ENCODE peak calls at places on chromosomes 6 and 20, in five cellular contexts. R is choroid plexus epithelial cell, Q is neural crest cell, P is right lobe of liver, J is ovary. G is an unnamed sample.
A peak's percentile ranks its signal among the peaks of the same experiment; 100 is the strongest.

GRCh38 chr20:48818481-48818987 is 9.3 kb downstream of the PREX1 start:
- DNase-seq in R (no peak), Q (no peak), P (no peak), J (no peak), G (no peak)

GRCh38 chr20:45353746-45354145 is 5.5 kb upstream of the SDC4 start:
- DNase-seq in R (no peak), Q (no peak), P (no peak), J (no peak), G (no peak)

GRCh38 chr6:117676577-117677218 is 1.4 kb downstream of the NUS1 start:
- DNase-seq in R (peak; percentile 23), Q (no peak), P (no peak), J (no peak), G (peak; percentile 7)

GRCh38 chr20:33277471-33278441 is 5.3 kb upstream of the BPIFB1 start:
- DNase-seq in R (no peak), Q (no peak), P (peak; percentile 43), J (no peak), G (no peak)

GRCh38 chr20:36883972-36884535 is 8.1 kb downstream of the TLDC2 start:
- DNase-seq in R (no peak), Q (no peak), P (no peak), J (no peak), G (no peak)

GRCh38 chr6:144922120-144922722 is 637.1 kb downstream of the UTRN start:
- DNase-seq in R (peak; percentile 48), Q (no peak), P (peak; percentile 72), J (no peak), G (peak; percentile 73)

GRCh38 chr20:61955668-61956395 is 109.8 kb downstream of the TAF4 start:
- DNase-seq in R (no peak), Q (no peak), P (no peak), J (no peak), G (no peak)

GRCh38 chr6:166104107-166104506 is 63.5 kb downstream of the TBXT start:
- DNase-seq in R (peak; percentile 51), Q (no peak), P (no peak), J (no peak), G (peak; percentile 36)

GRCh38 chr6:43952746-43953145 is 174.5 kb downstream of the MRPL14 start:
- DNase-seq in R (peak; percentile 29), Q (no peak), P (peak; percentile 45), J (no peak), G (no peak)

GRCh38 chr6:32635526-32636123 is 1.6 kb upstream of the HLA-DQA1 start:
- DNase-seq in R (no peak), Q (no peak), P (no peak), J (no peak), G (no peak)

GRCh38 chr20:22379472-22379871 is 204.9 kb downstream of the FOXA2 start:
- DNase-seq in R (peak; percentile 62), Q (no peak), P (no peak), J (no peak), G (peak; percentile 46)

GRCh38 chr20:18702736-18703135 is 110.8 kb upstream of the SCP2D1 start:
- DNase-seq in R (peak; percentile 55), Q (no peak), P (no peak), J (no peak), G (peak; percentile 45)

GRCh38 chr20:50313223-50313820 is 122.7 kb downstream of the CEBPB start:
- DNase-seq in R (peak; percentile 53), Q (no peak), P (no peak), J (no peak), G (no peak)

GRCh38 chr6:170367241-170367640 is 60.7 kb downstream of the FAM120B start:
- DNase-seq in R (peak; percentile 55), Q (no peak), P (no peak), J (no peak), G (no peak)

GRCh38 chr20:52918311-52918710 is 53.8 kb upstream of the TSHZ2 start:
- DNase-seq in R (no peak), Q (no peak), P (no peak), J (no peak), G (no peak)

GRCh38 chr20:59214083-59214482 is 50.5 kb downstream of the ZNF831 start:
- DNase-seq in R (no peak), Q (no peak), P (no peak), J (no peak), G (no peak)

GRCh38 chr20:50153153-50153499 is 397 bp downstream of the PEDS1 start:
- DNase-seq in R (no peak), Q (no peak), P (no peak), J (no peak), G (no peak)

GRCh38 chr20:20303742-20304141 is 64.2 kb upstream of the INSM1 start:
- DNase-seq in R (no peak), Q (no peak), P (no peak), J (no peak), G (no peak)

GRCh38 chr6:6688283-6688682 is 99.8 kb downstream of the LY86 start:
- DNase-seq in R (peak; percentile 68), Q (no peak), P (peak; percentile 63), J (no peak), G (peak; percentile 41)

GRCh38 chr6:54053893-54054391 is 57.3 kb upstream of the MLIP start:
- DNase-seq in R (peak; percentile 97), Q (no peak), P (no peak), J (no peak), G (peak; percentile 93)

GRCh38 chr6:27864906-27865883 is 47.0 kb downstream of the OR2B2 start:
- DNase-seq in R (peak; percentile 99), Q (peak; percentile 57), P (peak; percentile 67), J (peak; percentile 55), G (peak; percentile 99)

GRCh38 chr6:53023323-53023722 is 28.2 kb upstream of the GSTA4 start:
- DNase-seq in R (no peak), Q (no peak), P (no peak), J (no peak), G (no peak)

GRCh38 chr20:56629464-56630085 is 469 bp downstream of the TFAP2C start:
- DNase-seq in R (peak; percentile 22), Q (no peak), P (no peak), J (no peak), G (no peak)

GRCh38 chr6:31203345-31203979 is 33.0 kb upstream of the POU5F1 start:
- DNase-seq in R (peak; percentile 55), Q (no peak), P (no peak), J (no peak), G (peak; percentile 39)

GRCh38 chr6:1610497-1611321 is 994 bp downstream of the FOXC1 start:
- DNase-seq in R (no peak), Q (no peak), P (peak; percentile 45), J (peak; percentile 66), G (peak; percentile 41)

GRCh38 chr6:52531396-52531795 is 45.5 kb downstream of the TRAM2 start:
- DNase-seq in R (no peak), Q (no peak), P (no peak), J (no peak), G (no peak)

GRCh38 chr6:44022296-44022661 is 105.0 kb downstream of the MRPL14 start:
- DNase-seq in R (no peak), Q (no peak), P (no peak), J (no peak), G (peak; percentile 68)

GRCh38 chr6:136658711-136659110 is 108.5 kb upstream of the MAP7 start:
- DNase-seq in R (no peak), Q (no peak), P (no peak), J (no peak), G (no peak)

GRCh38 chr20:24718696-24719095 is 230.4 kb upstream of the CST7 start:
- DNase-seq in R (no peak), Q (no peak), P (peak; percentile 3), J (no peak), G (no peak)

GRCh38 chr20:58017970-58018530 is 210.4 kb downstream of the ANKRD60 start:
- DNase-seq in R (no peak), Q (no peak), P (no peak), J (no peak), G (no peak)

GRCh38 chr6:39669943-39670342 is 55.3 kb downstream of the KIF6 start:
- DNase-seq in R (peak; percentile 8), Q (no peak), P (no peak), J (no peak), G (no peak)

GRCh38 chr6:106626485-106626884 is 2.8 kb downstream of the RTN4IP1 start:
- DNase-seq in R (no peak), Q (no peak), P (no peak), J (no peak), G (no peak)

GRCh38 chr6:132907915-132908314 is 93.5 kb downstream of the RPS12 start:
- DNase-seq in R (peak; percentile 88), Q (no peak), P (no peak), J (no peak), G (no peak)

GRCh38 chr6:20655317-20655716 is 121.1 kb downstream of the CDKAL1 start:
- DNase-seq in R (peak; percentile 54), Q (no peak), P (no peak), J (no peak), G (no peak)

GRCh38 chr20:61733216-61733615 is 332.5 kb downstream of the TAF4 start:
- DNase-seq in R (no peak), Q (no peak), P (no peak), J (no peak), G (no peak)

GRCh38 chr20:8720089-8720488 is 348.8 kb upstream of the PLCB4 start:
- DNase-seq in R (peak; percentile 26), Q (no peak), P (no peak), J (no peak), G (peak; percentile 37)
- TF ChIP-seq CTCF in R (no peak), Q (no peak), P (no peak), J (no peak), G (no peak)

DNA sequence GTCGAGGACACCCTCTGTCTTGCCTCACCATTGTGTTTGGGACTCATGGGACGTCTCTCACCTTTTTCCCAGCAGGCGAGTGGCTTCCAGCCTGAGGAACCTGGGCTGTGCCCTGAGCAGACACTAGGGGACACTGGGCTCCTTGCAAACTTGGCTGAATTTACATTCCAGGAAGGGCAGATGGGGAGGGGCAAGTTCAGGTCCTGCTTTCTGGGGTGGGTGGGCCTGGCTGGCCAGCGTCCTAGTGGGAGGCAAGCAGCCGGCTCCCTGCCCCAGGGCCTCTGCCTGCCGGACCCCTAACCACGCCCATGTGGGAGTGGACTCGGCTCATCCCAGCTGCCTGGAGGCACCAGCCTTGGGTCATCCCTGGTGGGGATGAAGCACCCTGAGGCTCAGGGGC is 48.2 kb upstream of the MLN start:
- DNase-seq in R (peak; percentile 38), Q (peak; percentile 14), P (no peak), J (no peak), G (no peak)
- TF ChIP-seq CTCF in R (peak; percentile 67), Q (peak; percentile 53), P (peak; percentile 40), J (no peak), G (peak; percentile 57)

GRCh38 chr6:150710236-150710635 is 110.6 kb downstream of the PLEKHG1 start:
- DNase-seq in R (no peak), Q (no peak), P (no peak), J (no peak), G (no peak)
- TF ChIP-seq CTCF in R (no peak), Q (no peak), P (no peak), J (no peak), G (no peak)

GRCh38 chr20:38726849-38727601 is 2.7 kb downstream of the SLC32A1 start:
- DNase-seq in R (no peak), Q (peak; percentile 83), P (no peak), J (no peak), G (no peak)
- TF ChIP-seq CTCF in R (no peak), Q (peak; percentile 47), P (no peak), J (no peak), G (no peak)

GRCh38 chr6:109892451-109893435 is 85.4 kb upstream of the GPR6 start:
- DNase-seq in R (no peak), Q (no peak), P (no peak), J (no peak), G (no peak)
- TF ChIP-seq CTCF in R (no peak), Q (no peak), P (no peak), J (no peak), G (no peak)

GRCh38 chr6:15504040-15504491 is 158.8 kb downstream of the DTNBP1 start:
- DNase-seq in R (peak; percentile 72), Q (no peak), P (no peak), J (peak; percentile 59), G (peak; percentile 35)
- TF ChIP-seq CTCF in R (peak; percentile 64), Q (no peak), P (no peak), J (peak; percentile 11), G (peak; percentile 31)